ENCODE peak calls at places on chromosomes 7 and 10, in eight cellular contexts. K is stomach; Z is sciatic nerve; O is astrocyte of the hippocampus; N is GM13976; B is H7; X is activated naive CD4-positive, alpha-beta T cell treated with Interleukin-2 at 50 U/mL for 16 hours; T is amniotic stem cell. P is an unnamed sample.

GRCh38 chr10:46298346-46299266 is 11.8 kb downstream of the ANTXRL start:
- DNase-seq in N (peak), O (no peak), K (no peak), X (peak), B (no peak), Z (no peak), T (no peak), P (no peak)

GRCh38 chr7:51263631-51264484 is 52.8 kb downstream of the COBL start:
- DNase-seq in Z (no peak), K (peak), T (no peak), B (no peak), N (no peak), O (no peak), X (no peak), P (no peak)

GRCh38 chr10:13448216-13448615 is 80.6 kb downstream of the BEND7 start:
- DNase-seq in X (no peak), T (no peak), Z (no peak), B (no peak), N (no peak), K (no peak), O (peak), P (no peak)

GRCh38 chr7:134772401-134772800 is 7.0 kb upstream of the CALD1 start:
- DNase-seq in N (no peak), B (no peak), K (no peak), Z (no peak), O (no peak), X (no peak), T (no peak), P (no peak)

GRCh38 chr10:87771871-87772500 is 46.0 kb downstream of the ATAD1 start:
- DNase-seq in B (no peak), N (peak), T (no peak), K (no peak), X (no peak), O (peak), Z (no peak), P (no peak)

GRCh38 chr10:71938211-71938610 is 26.0 kb upstream of the CHST3 start:
- DNase-seq in K (no peak), Z (no peak), X (no peak), N (no peak), B (no peak), T (no peak), O (no peak), P (no peak)

GRCh38 chr10:87519582-87519981 is 14.9 kb downstream of the MINPP1 start:
- DNase-seq in T (no peak), X (no peak), Z (no peak), B (no peak), K (no peak), O (no peak), N (peak), P (no peak)

GRCh38 chr10:3877092-3878000 is 92.3 kb upstream of the KLF6 start:
- DNase-seq in X (no peak), O (no peak), T (no peak), K (no peak), N (no peak), Z (no peak), B (no peak), P (no peak)

GRCh38 chr7:86689363-86689762 is 45.7 kb downstream of the GRM3 start:
- DNase-seq in B (no peak), N (no peak), Z (no peak), T (no peak), K (no peak), X (no peak), O (no peak), P (no peak)

GRCh38 chr7:149196151-149196704 is 882 bp downstream of the ZNF282 start:
- DNase-seq in N (peak), T (no peak), K (no peak), Z (no peak), X (peak), O (peak), B (peak), P (peak)

GRCh38 chr7:128932862-128933821 is 4.6 kb upstream of the IRF5 start:
- DNase-seq in Z (peak), X (peak), K (no peak), N (peak), T (no peak), O (no peak), B (peak), P (peak)

GRCh38 chr7:89681448-89681847 is 472.8 kb upstream of the STEAP1 start:
- DNase-seq in B (no peak), Z (no peak), N (no peak), O (no peak), K (no peak), T (no peak), X (no peak), P (no peak)

GRCh38 chr7:108328174-108328651 is 128.0 kb downstream of the NRCAM start:
- DNase-seq in X (no peak), Z (no peak), K (no peak), O (no peak), T (no peak), N (no peak), B (peak), P (no peak)

GRCh38 chr7:65509368-65510186 is 135.9 kb downstream of the ZNF92 start:
- DNase-seq in B (peak), X (no peak), N (no peak), O (peak), K (peak), Z (no peak), T (no peak), P (peak)

GRCh38 chr10:100744136-100744979 is 1.0 kb upstream of the PAX2 start:
- DNase-seq in N (peak), O (no peak), Z (no peak), B (peak), X (no peak), K (no peak), T (no peak), P (peak)

GRCh38 chr7:156002362-156003001 is 190.2 kb upstream of the SHH start:
- DNase-seq in N (no peak), O (no peak), T (no peak), Z (no peak), X (no peak), B (no peak), K (no peak), P (no peak)